ENCODE peak calls at places on chromosomes 2 and 18, in six cellular contexts. X is heart left ventricle; N is Jurkat, Clone E6-1; G is glomerular endothelial cell; B is caudate nucleus; R is EL. P is an unnamed sample.

GRCh38 chr18:62048279-62048678 is 138.6 kb downstream of the PIGN start:
- DNase-seq in N (no peak), G (no peak), B (no peak), X (no peak), R (no peak), P (no peak)

GRCh38 chr2:119136093-119136492 is 22.5 kb downstream of the C1QL2 start:
- DNase-seq in N (no peak), R (no peak), B (no peak), X (no peak), G (no peak), P (no peak)

GRCh38 chr2:127623388-127624320 is 22.3 kb upstream of the GPR17 start:
- DNase-seq in N (peak), G (no peak), X (no peak), B (no peak), R (peak), P (no peak)

GRCh38 chr2:122634261-122634660 is 878.8 kb downstream of the TSN start:
- DNase-seq in N (no peak), B (no peak), R (peak), X (no peak), G (no peak), P (no peak)

GRCh38 chr2:54258171-54258570 is 2.1 kb upstream of the TSPYL6 start:
- DNase-seq in X (no peak), G (no peak), R (peak), B (no peak), N (no peak), P (no peak)

GRCh38 chr18:74381621-74382350 is 66.1 kb downstream of the C18orf63 start:
- DNase-seq in X (no peak), R (no peak), B (no peak), G (no peak), N (no peak), P (no peak)

GRCh38 chr2:95353055-95353575 is 49.4 kb upstream of the FAHD2A start:
- DNase-seq in B (no peak), G (no peak), N (no peak), R (no peak), X (peak), P (no peak)

GRCh38 chr2:135663148-135663700 is 78.4 kb upstream of the UBXN4 start:
- DNase-seq in X (no peak), N (no peak), B (no peak), R (peak), G (no peak), P (no peak)

GRCh38 chr2:177667626-177668025 is 275.1 kb downstream of the AGPS start:
- DNase-seq in G (no peak), B (no peak), R (peak), X (no peak), N (no peak), P (no peak)

GRCh38 chr2:25252291-25253152 is 84.1 kb upstream of the POMC start:
- DNase-seq in B (no peak), X (peak), R (peak), N (peak), G (no peak), P (no peak)

GRCh38 chr2:216539791-216540241 is 41.2 kb downstream of the RPL37A start:
- DNase-seq in R (peak), B (no peak), X (peak), N (no peak), G (peak), P (no peak)

GRCh38 chr2:2950403-2950952 is 427.1 kb downstream of the EIPR1 start:
- DNase-seq in R (no peak), B (no peak), X (no peak), N (no peak), G (no peak), P (no peak)

GRCh38 chr2:185318271-185318724 is 420.3 kb upstream of the FSIP2 start:
- DNase-seq in R (no peak), X (no peak), B (no peak), G (no peak), N (no peak), P (no peak)